ENCODE peak calls at places on chromosomes 7 and 10, in four cellular contexts. B is gastrocnemius medialis, X is sigmoid colon, P is DND-41. O is an unnamed sample. For H3K9me3 and H3K36me3, the result is how much of the 10 kb centered on the place peaks cover.

GRCh38 chr7:44569958-44570357 is 3.8 kb downstream of the DDX56 start:
- DNase-seq in B (no peak), X (no peak), P (no peak), O (no peak)

GRCh38 chr7:68424643-68425297 is 1173.5 kb upstream of the AUTS2 start:
- DNase-seq in B (no peak), X (no peak), P (no peak), O (no peak)

GRCh38 chr10:127048630-127049029 is 143.4 kb downstream of the DOCK1 start:
- DNase-seq in B (no peak), X (no peak), P (no peak), O (no peak)

GRCh38 chr10:75967491-75967890 is 536.1 kb downstream of the LRMDA start:
- DNase-seq in B (no peak), X (no peak), P (no peak), O (no peak)

GRCh38 chr10:97149065-97149680 is 36.6 kb downstream of the SLIT1 start:
- DNase-seq in B (no peak), X (peak), P (no peak), O (no peak)

GRCh38 chr7:108455833-108456677 is at the start of gene NRCAM:
- DNase-seq in B (no peak), X (no peak), P (no peak), O (no peak)

GRCh38 chr7:50504646-50505546 is 54.7 kb upstream of the FIGNL1 start:
- DNase-seq in B (peak), X (no peak), P (no peak), O (no peak)

GRCh38 chr7:18874875-18875274 is 242.6 kb downstream of the TWIST1 start:
- DNase-seq in B (no peak), X (no peak), P (no peak), O (no peak)

GRCh38 chr7:77538186-77538907 is 1.3 kb downstream of the PTPN12 start:
- DNase-seq in B (peak), X (peak), P (no peak), O (peak)

GRCh38 chr10:49622426-49623425 is 8.9 kb downstream of the CHAT start:
- DNase-seq in B (no peak), X (peak), P (no peak), O (no peak)

DNA sequence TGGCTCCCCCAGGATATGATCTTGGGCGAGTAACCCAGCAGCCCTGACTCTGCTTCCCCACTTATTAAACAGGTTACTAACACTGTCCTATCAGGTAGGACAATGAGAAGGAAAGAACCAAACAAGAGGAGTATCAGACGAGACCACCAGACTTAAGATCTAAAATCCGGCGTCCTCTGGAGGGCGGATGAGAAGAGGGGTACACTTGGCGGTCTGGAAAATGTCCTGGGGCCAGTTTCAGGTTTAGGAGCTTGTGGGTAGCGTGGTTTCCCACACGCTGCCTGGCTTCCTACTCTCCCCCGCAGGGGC is 644 bp downstream of the ZNF32 start:
- DNase-seq in B (no peak), X (no peak), P (peak), O (no peak)
- H3K9me3 ChIP-seq in B (under half), X (under half), P (under half), O (under half)

DNA sequence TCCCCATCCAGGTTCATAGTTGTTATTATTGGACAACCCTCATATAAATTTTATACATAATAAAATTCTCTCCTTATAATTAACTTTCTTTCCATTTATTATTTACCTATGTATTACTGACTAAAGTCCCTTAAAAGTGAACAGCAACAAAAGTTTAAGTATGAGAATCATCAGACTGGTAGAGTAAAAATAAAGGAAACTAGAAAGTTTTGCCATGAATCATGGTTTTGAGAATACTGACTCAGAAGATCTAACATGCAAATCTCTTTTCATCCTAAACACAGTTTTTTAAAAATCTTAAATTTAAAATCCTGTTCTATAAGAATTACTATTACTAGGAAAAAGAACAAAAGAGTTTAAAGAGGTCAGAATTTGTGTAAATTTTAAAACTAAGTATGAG is 32.1 kb downstream of the HERC4 start:
- DNase-seq in B (no peak), X (no peak), P (no peak), O (no peak)
- H3K36me3 ChIP-seq in B (under half), X (under half), P (under half), O (under half)

GRCh38 chr7:57245206-57245605 is 113.0 kb upstream of the ZNF479 start:
- DNase-seq in B (no peak), X (peak), P (no peak), O (no peak)

DNA sequence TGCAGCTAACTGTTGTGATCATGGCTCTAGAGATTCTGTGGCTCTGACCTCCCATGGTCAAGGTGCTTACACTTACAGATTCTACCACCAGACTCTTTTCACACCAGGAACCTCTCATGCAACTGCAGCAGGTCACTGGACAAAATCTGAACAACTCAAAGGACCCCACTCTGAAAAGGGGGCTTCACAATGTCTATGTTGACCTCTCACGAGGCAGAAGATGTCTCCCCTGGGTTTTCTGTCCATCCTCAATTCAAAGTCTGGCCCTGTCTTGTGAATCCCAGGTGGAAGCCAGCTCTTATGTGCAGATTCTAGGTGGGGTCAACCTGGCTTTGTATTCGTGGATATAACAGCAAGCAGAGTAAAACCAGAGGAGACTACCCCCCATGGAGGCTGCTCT is 118.6 kb upstream of the ZNF479 start:
- DNase-seq in B (no peak), X (no peak), P (no peak), O (no peak)
- H3K9me3 ChIP-seq in B (under half), X (under half), P (under half), O (under half)

GRCh38 chr7:124152859-124153692 is 120.2 kb upstream of the TMEM229A start:
- DNase-seq in B (no peak), X (no peak), P (no peak), O (no peak)
- H3K36me3 ChIP-seq in B (under half), X (under half), P (under half), O (under half)

GRCh38 chr7:250523-250922 is 39.4 kb upstream of the FOXL3 start:
- DNase-seq in B (no peak), X (no peak), P (no peak), O (no peak)
- H3K9me3 ChIP-seq in B (under half), X (under half), P (under half), O (under half)

GRCh38 chr7:94525917-94526316 is 16.3 kb downstream of the CASD1 start:
- DNase-seq in B (no peak), X (no peak), P (no peak), O (no peak)

GRCh38 chr7:94530114-94530513 is 20.5 kb downstream of the CASD1 start:
- DNase-seq in B (no peak), X (no peak), P (no peak), O (no peak)

GRCh38 chr7:94529516-94529915 is 19.9 kb downstream of the CASD1 start:
- DNase-seq in B (no peak), X (no peak), P (no peak), O (no peak)
- H3K36me3 ChIP-seq in B (under half), X (under half), P (half or more), O (under half)

GRCh38 chr7:157757211-157757610 is 420.4 kb downstream of the DNAJB6 start:
- DNase-seq in B (no peak), X (no peak), P (no peak), O (no peak)

GRCh38 chr7:157757776-157758467 is 421.1 kb downstream of the DNAJB6 start:
- DNase-seq in B (no peak), X (no peak), P (no peak), O (no peak)

GRCh38 chr7:157753713-157754415 is 417.1 kb downstream of the DNAJB6 start:
- DNase-seq in B (no peak), X (no peak), P (no peak), O (no peak)

GRCh38 chr7:157754416-157754790 is 417.6 kb downstream of the DNAJB6 start:
- DNase-seq in B (no peak), X (no peak), P (no peak), O (no peak)

GRCh38 chr7:157755741-157756140 is 418.9 kb downstream of the DNAJB6 start:
- DNase-seq in B (no peak), X (no peak), P (no peak), O (no peak)
- H3K9me3 ChIP-seq in B (under half), X (under half), P (under half), O (under half)

O was measured in esophagus squamous epithelium.